ENCODE peak calls at places on chromosomes 5 and 9, in eight cellular contexts. One of them, this sample, is unnamed.

GRCh38 chr5:62268239-62268638 is 37.8 kb upstream of the KIF2A start:
- DNase-seq in WERI-Rb-1: no peak
- DNase-seq in fibroblast of mammary gland: no peak
- DNase-seq in right lobe of liver: no peak
- DNase-seq in fibroblast of lung: no peak
- DNase-seq in ovary: no peak
- DNase-seq in cardiac muscle cell: no peak
- DNase-seq in lower leg skin: no peak
- DNase-seq in this sample: peak

GRCh38 chr5:77569409-77569808 is 69.1 kb downstream of the OTP start:
- DNase-seq in ovary: no peak
- DNase-seq in fibroblast of lung: peak
- DNase-seq in lower leg skin: no peak
- DNase-seq in fibroblast of mammary gland: peak
- DNase-seq in cardiac muscle cell: no peak
- DNase-seq in WERI-Rb-1: no peak
- DNase-seq in right lobe of liver: no peak
- DNase-seq in this sample: peak

GRCh38 chr5:34660444-34660843 is 4.3 kb downstream of the RAI14 start:
- DNase-seq in cardiac muscle cell: no peak
- DNase-seq in fibroblast of mammary gland: peak
- DNase-seq in WERI-Rb-1: no peak
- DNase-seq in right lobe of liver: no peak
- DNase-seq in fibroblast of lung: peak
- DNase-seq in ovary: no peak
- DNase-seq in lower leg skin: no peak
- DNase-seq in this sample: peak

GRCh38 chr5:124713595-124713994 is 32.8 kb downstream of the ZNF608 start:
- DNase-seq in fibroblast of lung: no peak
- DNase-seq in cardiac muscle cell: no peak
- DNase-seq in WERI-Rb-1: no peak
- DNase-seq in fibroblast of mammary gland: no peak
- DNase-seq in right lobe of liver: no peak
- DNase-seq in lower leg skin: no peak
- DNase-seq in ovary: no peak
- DNase-seq in this sample: no peak

GRCh38 chr5:95761771-95762680 is 30.9 kb downstream of the RHOBTB3 start:
- DNase-seq in cardiac muscle cell: no peak
- DNase-seq in fibroblast of lung: peak
- DNase-seq in lower leg skin: no peak
- DNase-seq in WERI-Rb-1: peak
- DNase-seq in ovary: no peak
- DNase-seq in right lobe of liver: no peak
- DNase-seq in fibroblast of mammary gland: peak
- DNase-seq in this sample: peak

GRCh38 chr5:122076023-122076422 is 2.0 kb downstream of the LOX start:
- DNase-seq in right lobe of liver: no peak
- DNase-seq in ovary: no peak
- DNase-seq in fibroblast of mammary gland: no peak
- DNase-seq in lower leg skin: no peak
- DNase-seq in WERI-Rb-1: no peak
- DNase-seq in fibroblast of lung: peak
- DNase-seq in cardiac muscle cell: no peak
- DNase-seq in this sample: peak

GRCh38 chr9:30078195-30078594 is 2306.2 kb upstream of the ACO1 start:
- DNase-seq in fibroblast of lung: no peak
- DNase-seq in fibroblast of mammary gland: no peak
- DNase-seq in right lobe of liver: no peak
- DNase-seq in ovary: no peak
- DNase-seq in cardiac muscle cell: no peak
- DNase-seq in lower leg skin: no peak
- DNase-seq in WERI-Rb-1: no peak
- DNase-seq in this sample: no peak

GRCh38 chr9:91419222-91420191 is 4.1 kb downstream of the NFIL3 start:
- DNase-seq in lower leg skin: peak
- DNase-seq in cardiac muscle cell: no peak
- DNase-seq in fibroblast of lung: peak
- DNase-seq in right lobe of liver: no peak
- DNase-seq in fibroblast of mammary gland: peak
- DNase-seq in ovary: peak
- DNase-seq in WERI-Rb-1: no peak
- DNase-seq in this sample: peak

GRCh38 chr5:129481161-129481560 is 21.1 kb downstream of the ADAMTS19 start:
- DNase-seq in fibroblast of lung: no peak
- DNase-seq in lower leg skin: no peak
- DNase-seq in WERI-Rb-1: no peak
- DNase-seq in cardiac muscle cell: no peak
- DNase-seq in fibroblast of mammary gland: no peak
- DNase-seq in ovary: no peak
- DNase-seq in right lobe of liver: no peak
- DNase-seq in this sample: no peak

GRCh38 chr9:20552874-20553624 is 69.2 kb downstream of the MLLT3 start:
- DNase-seq in right lobe of liver: no peak
- DNase-seq in lower leg skin: no peak
- DNase-seq in WERI-Rb-1: no peak
- DNase-seq in fibroblast of lung: peak
- DNase-seq in cardiac muscle cell: no peak
- DNase-seq in ovary: no peak
- DNase-seq in fibroblast of mammary gland: peak
- DNase-seq in this sample: peak
- TF ChIP-seq CTCF in right lobe of liver: peak
- TF ChIP-seq CTCF in lower leg skin: no peak
- TF ChIP-seq CTCF in WERI-Rb-1: no peak
- TF ChIP-seq CTCF in fibroblast of lung: no peak
- TF ChIP-seq CTCF in cardiac muscle cell: peak
- TF ChIP-seq CTCF in ovary: no peak
- TF ChIP-seq CTCF in fibroblast of mammary gland: peak
- TF ChIP-seq CTCF in this sample: peak

GRCh38 chr5:163916376-163916775 is 411.0 kb downstream of the MAT2B start:
- DNase-seq in right lobe of liver: no peak
- DNase-seq in ovary: no peak
- DNase-seq in fibroblast of mammary gland: peak
- DNase-seq in lower leg skin: no peak
- DNase-seq in cardiac muscle cell: no peak
- DNase-seq in WERI-Rb-1: no peak
- DNase-seq in fibroblast of lung: peak
- DNase-seq in this sample: peak
- H3K4me3 ChIP-seq in right lobe of liver: no peak
- H3K4me3 ChIP-seq in ovary: no peak
- H3K4me3 ChIP-seq in fibroblast of mammary gland: no peak
- H3K4me3 ChIP-seq in lower leg skin: no peak
- H3K4me3 ChIP-seq in cardiac muscle cell: no peak
- H3K4me3 ChIP-seq in WERI-Rb-1: no peak
- H3K4me3 ChIP-seq in fibroblast of lung: no peak
- H3K4me3 ChIP-seq in this sample: no peak

GRCh38 chr9:113998529-113999255 is 79.4 kb downstream of the AMBP start:
- DNase-seq in fibroblast of lung: peak
- DNase-seq in right lobe of liver: no peak
- DNase-seq in cardiac muscle cell: no peak
- DNase-seq in WERI-Rb-1: peak
- DNase-seq in ovary: peak
- DNase-seq in lower leg skin: peak
- DNase-seq in fibroblast of mammary gland: peak
- DNase-seq in this sample: no peak
- TF ChIP-seq CTCF in fibroblast of lung: peak
- TF ChIP-seq CTCF in right lobe of liver: peak
- TF ChIP-seq CTCF in cardiac muscle cell: peak
- TF ChIP-seq CTCF in WERI-Rb-1: peak
- TF ChIP-seq CTCF in ovary: no peak
- TF ChIP-seq CTCF in lower leg skin: no peak
- TF ChIP-seq CTCF in fibroblast of mammary gland: peak
- TF ChIP-seq CTCF in this sample: peak

GRCh38 chr5:72955768-72956323 is at the start of gene FCHO2:
- DNase-seq in fibroblast of mammary gland: peak
- DNase-seq in WERI-Rb-1: peak
- DNase-seq in lower leg skin: peak
- DNase-seq in fibroblast of lung: peak
- DNase-seq in cardiac muscle cell: peak
- DNase-seq in right lobe of liver: peak
- DNase-seq in ovary: peak
- DNase-seq in this sample: peak

GRCh38 chr5:72956324-72957140 is 691 bp downstream of the FCHO2 start:
- DNase-seq in cardiac muscle cell: peak
- DNase-seq in ovary: peak
- DNase-seq in lower leg skin: peak
- DNase-seq in fibroblast of mammary gland: peak
- DNase-seq in fibroblast of lung: peak
- DNase-seq in right lobe of liver: peak
- DNase-seq in WERI-Rb-1: peak
- DNase-seq in this sample: peak

GRCh38 chr5:72955143-72955767 is 586 bp upstream of the FCHO2 start:
- DNase-seq in fibroblast of lung: no peak
- DNase-seq in ovary: no peak
- DNase-seq in right lobe of liver: peak
- DNase-seq in cardiac muscle cell: no peak
- DNase-seq in lower leg skin: peak
- DNase-seq in WERI-Rb-1: no peak
- DNase-seq in fibroblast of mammary gland: no peak
- DNase-seq in this sample: peak

GRCh38 chr5:72951850-72952468 is 3.9 kb upstream of the FCHO2 start:
- DNase-seq in right lobe of liver: no peak
- DNase-seq in lower leg skin: no peak
- DNase-seq in fibroblast of mammary gland: peak
- DNase-seq in WERI-Rb-1: no peak
- DNase-seq in cardiac muscle cell: no peak
- DNase-seq in ovary: no peak
- DNase-seq in fibroblast of lung: peak
- DNase-seq in this sample: peak

GRCh38 chr5:72954389-72954788 is 1.5 kb upstream of the FCHO2 start:
- DNase-seq in WERI-Rb-1: no peak
- DNase-seq in ovary: no peak
- DNase-seq in fibroblast of mammary gland: no peak
- DNase-seq in cardiac muscle cell: no peak
- DNase-seq in lower leg skin: no peak
- DNase-seq in right lobe of liver: no peak
- DNase-seq in fibroblast of lung: no peak
- DNase-seq in this sample: no peak
- H3K4me3 ChIP-seq in WERI-Rb-1: no peak
- H3K4me3 ChIP-seq in ovary: no peak
- H3K4me3 ChIP-seq in fibroblast of mammary gland: no peak
- H3K4me3 ChIP-seq in cardiac muscle cell: peak
- H3K4me3 ChIP-seq in lower leg skin: no peak
- H3K4me3 ChIP-seq in right lobe of liver: no peak
- H3K4me3 ChIP-seq in fibroblast of lung: peak
- H3K4me3 ChIP-seq in this sample: no peak

GRCh38 chr5:66223637-66224036 is 79.5 kb downstream of the SREK1 start:
- DNase-seq in cardiac muscle cell: no peak
- DNase-seq in lower leg skin: no peak
- DNase-seq in fibroblast of mammary gland: peak
- DNase-seq in ovary: no peak
- DNase-seq in right lobe of liver: no peak
- DNase-seq in fibroblast of lung: peak
- DNase-seq in WERI-Rb-1: peak
- DNase-seq in this sample: peak
- TF ChIP-seq CTCF in cardiac muscle cell: peak
- TF ChIP-seq CTCF in lower leg skin: no peak
- TF ChIP-seq CTCF in fibroblast of mammary gland: peak
- TF ChIP-seq CTCF in ovary: no peak
- TF ChIP-seq CTCF in right lobe of liver: no peak
- TF ChIP-seq CTCF in fibroblast of lung: peak
- TF ChIP-seq CTCF in WERI-Rb-1: peak
- TF ChIP-seq CTCF in this sample: peak

DNA sequence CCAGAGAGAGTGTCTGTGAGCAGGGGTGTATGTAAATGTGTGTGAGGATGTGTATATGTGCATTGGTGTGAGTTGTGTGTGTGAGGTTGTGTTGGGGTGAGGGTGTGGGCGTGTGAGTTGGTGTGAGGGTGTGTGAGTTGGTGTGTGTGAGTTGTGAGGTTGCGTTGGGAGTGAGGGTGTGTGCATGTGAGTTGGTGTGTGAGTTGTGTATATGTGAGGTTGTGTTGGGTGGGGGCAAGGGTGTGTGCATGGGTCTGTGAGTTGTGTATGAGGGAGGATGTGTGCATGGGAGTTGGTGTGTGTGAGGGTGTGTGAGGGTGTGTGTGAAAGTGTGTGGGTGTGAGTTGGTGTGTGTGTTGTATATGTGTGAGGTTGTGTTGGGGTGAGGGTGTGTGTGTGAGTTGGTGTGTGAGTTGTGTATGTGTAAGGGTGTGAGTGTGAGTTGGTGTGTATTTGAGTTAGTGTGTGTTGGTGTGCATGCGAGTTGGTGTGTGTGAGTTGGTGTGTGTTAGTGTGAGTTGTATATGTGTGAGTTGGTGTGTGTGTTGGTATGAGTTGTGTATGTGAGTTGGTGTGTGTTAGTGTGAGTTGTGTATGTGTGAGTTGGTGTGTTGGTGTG is 161.6 kb upstream of the IER5L start:
- DNase-seq in ovary: no peak
- DNase-seq in right lobe of liver: no peak
- DNase-seq in WERI-Rb-1: no peak
- DNase-seq in lower leg skin: no peak
- DNase-seq in cardiac muscle cell: no peak
- DNase-seq in fibroblast of lung: no peak
- DNase-seq in fibroblast of mammary gland: no peak
- DNase-seq in this sample: no peak
- H3K4me3 ChIP-seq in ovary: no peak
- H3K4me3 ChIP-seq in right lobe of liver: no peak
- H3K4me3 ChIP-seq in WERI-Rb-1: no peak
- H3K4me3 ChIP-seq in lower leg skin: no peak
- H3K4me3 ChIP-seq in cardiac muscle cell: no peak
- H3K4me3 ChIP-seq in fibroblast of lung: no peak
- H3K4me3 ChIP-seq in fibroblast of mammary gland: no peak
- H3K4me3 ChIP-seq in this sample: no peak

DNA sequence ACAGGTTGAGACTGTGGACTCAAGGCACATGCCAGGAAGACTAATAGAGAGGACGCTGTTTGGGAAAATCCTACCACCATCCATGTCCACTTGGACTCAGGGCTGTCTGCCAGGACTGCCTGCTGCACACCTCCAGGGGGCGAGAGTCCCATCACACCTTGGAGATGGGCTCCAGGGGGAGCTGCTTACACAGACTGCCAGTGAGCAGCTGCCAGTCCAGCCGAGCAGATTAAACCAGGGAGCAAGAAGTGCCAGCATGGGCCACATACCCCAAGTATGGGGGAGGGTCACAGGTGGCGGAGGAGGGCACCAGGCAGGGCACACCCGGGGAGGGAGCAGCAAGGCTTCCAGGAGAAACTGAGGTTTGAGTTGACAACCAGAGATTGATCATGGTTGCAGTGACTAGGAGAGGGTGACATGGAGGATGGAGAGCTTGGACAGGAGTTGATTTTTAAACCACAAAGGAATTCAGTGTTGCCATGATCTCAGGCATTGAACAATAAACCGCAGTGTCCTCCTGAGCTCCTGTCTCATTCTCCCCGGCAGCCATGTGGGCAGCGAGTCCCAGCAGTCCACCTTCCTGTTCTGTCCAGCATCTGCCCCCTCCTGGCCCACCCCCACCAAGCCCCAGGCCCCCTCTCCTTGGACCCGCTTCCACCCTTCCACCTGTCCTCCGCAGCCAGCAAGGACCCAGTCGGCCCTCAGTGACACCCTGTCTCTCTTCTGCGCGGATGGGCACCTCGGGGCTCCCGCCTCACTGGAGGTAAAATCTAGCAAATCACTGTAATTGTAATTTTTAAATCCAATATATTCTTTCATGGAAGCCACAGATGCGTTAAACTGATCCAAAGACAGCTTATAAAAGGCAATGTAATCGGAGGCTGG is 3.1 kb upstream of the VAV2 start:
- DNase-seq in cardiac muscle cell: no peak
- DNase-seq in lower leg skin: no peak
- DNase-seq in fibroblast of lung: no peak
- DNase-seq in right lobe of liver: no peak
- DNase-seq in WERI-Rb-1: peak
- DNase-seq in fibroblast of mammary gland: no peak
- DNase-seq in ovary: no peak
- DNase-seq in this sample: no peak
- TF ChIP-seq CTCF in cardiac muscle cell: no peak
- TF ChIP-seq CTCF in lower leg skin: no peak
- TF ChIP-seq CTCF in fibroblast of lung: peak
- TF ChIP-seq CTCF in right lobe of liver: no peak
- TF ChIP-seq CTCF in WERI-Rb-1: peak
- TF ChIP-seq CTCF in fibroblast of mammary gland: peak
- TF ChIP-seq CTCF in ovary: no peak
- TF ChIP-seq CTCF in this sample: peak